ENCODE peak calls at places on chromosome 16, in seven cellular contexts. L is hepatocyte, M is coronary artery, F is esophagus squamous epithelium, S is fibroblast of mammary gland, A is left ventricle myocardium inferior, Q is tibial artery. G is an unnamed sample.

GRCh38 chr16:63135069-63135468 is 1098.8 kb upstream of the CDH8 start:
- DNase-seq in A (no peak), Q (no peak), L (no peak), S (no peak), F (no peak), M (no peak), G (no peak)

GRCh38 chr16:26111900-26112299 is 420.1 kb downstream of the HS3ST4 start:
- DNase-seq in S (no peak), L (no peak), M (no peak), F (no peak), Q (no peak), A (no peak), G (no peak)

GRCh38 chr16:14409563-14409962 is 220.5 kb downstream of the PARN start:
- DNase-seq in F (no peak), M (peak), A (no peak), Q (peak), L (peak), S (peak), G (peak)

GRCh38 chr16:57185446-57185944 is 344 bp downstream of the PSME3IP1 start:
- DNase-seq in Q (peak), M (peak), A (peak), L (peak), S (peak), F (no peak), G (peak)

GRCh38 chr16:27273670-27274522 is 5.3 kb upstream of the NSMCE1 start:
- DNase-seq in A (no peak), L (peak), M (no peak), Q (no peak), F (no peak), S (peak), G (peak)

GRCh38 chr16:66603537-66604375 is 748 bp upstream of the CMTM3 start:
- DNase-seq in L (peak), S (peak), M (no peak), Q (no peak), F (no peak), A (peak), G (peak)

GRCh38 chr16:83549836-83550569 is 257.8 kb upstream of the HSBP1 start:
- DNase-seq in S (no peak), F (no peak), Q (no peak), L (no peak), M (no peak), A (no peak), G (no peak)

GRCh38 chr16:50065624-50066481 is at the start of gene HEATR3:
- DNase-seq in M (peak), F (peak), S (peak), Q (peak), A (peak), L (peak), G (peak)

GRCh38 chr16:9184354-9184690 is 92.9 kb downstream of the HAPSTR1 start:
- DNase-seq in F (no peak), L (no peak), S (no peak), Q (no peak), A (no peak), M (no peak), G (no peak)
- H3K4me3 ChIP-seq in F (no peak), L (no peak), S (no peak), Q (no peak), A (no peak), M (no peak), G (no peak)

GRCh38 chr16:68526143-68526781 is 12.8 kb upstream of the ZFP90 start:
- DNase-seq in F (no peak), M (no peak), A (no peak), Q (no peak), S (no peak), L (no peak), G (no peak)
- TF ChIP-seq CTCF in F (no peak), M (no peak), A (no peak), Q (no peak), S (no peak), L (no peak), G (no peak)

DNA sequence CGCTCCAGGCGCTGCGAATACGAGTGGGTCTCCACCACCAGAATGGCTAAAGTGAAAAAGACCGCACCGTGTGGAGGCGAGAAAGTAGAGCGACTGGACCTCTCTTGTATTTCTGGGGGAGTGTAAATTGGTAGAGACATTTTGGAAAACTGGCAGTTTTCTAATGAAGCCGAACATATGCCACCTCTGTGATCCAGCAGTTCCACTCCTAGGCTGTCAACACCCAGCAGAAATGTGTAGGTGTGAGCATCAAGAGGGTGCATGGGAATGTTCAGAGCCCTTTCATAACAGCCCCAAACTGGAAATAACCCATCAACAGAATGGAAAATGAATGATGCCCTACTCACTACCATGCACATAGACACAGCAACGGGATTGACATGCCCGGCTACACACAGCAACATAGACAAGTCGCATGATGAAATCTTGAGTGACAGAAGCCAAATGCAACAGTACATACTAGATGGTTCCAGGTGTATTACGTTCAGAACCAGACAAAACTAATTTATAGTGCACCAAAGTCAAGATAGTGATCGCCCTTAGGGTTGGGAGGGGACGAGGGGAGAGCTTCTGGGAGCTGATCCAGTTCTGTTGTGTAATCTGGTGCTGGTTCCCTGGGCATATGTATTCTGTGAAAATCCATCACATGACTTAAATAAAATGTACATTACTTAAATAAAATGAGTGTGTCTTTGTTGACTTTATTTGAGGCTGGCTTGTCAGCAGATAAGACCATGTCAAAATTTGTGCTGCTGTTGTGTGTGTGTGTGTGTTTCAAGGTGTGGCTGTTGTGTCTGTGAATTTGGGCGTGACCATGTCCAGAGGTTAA is 877 bp upstream of the BCL7C start:
- DNase-seq in A (no peak), M (no peak), S (no peak), L (peak), F (no peak), Q (no peak), G (no peak)
- H3K4me3 ChIP-seq in A (peak), M (peak), S (peak), L (no peak), F (peak), Q (peak), G (peak)

GRCh38 chr16:49019826-49020401 is 261.7 kb downstream of the CBLN1 start:
- DNase-seq in Q (no peak), S (no peak), L (no peak), A (no peak), M (peak), F (no peak), G (no peak)
- TF ChIP-seq CTCF in Q (no peak), S (no peak), L (no peak), A (no peak), M (no peak), F (no peak), G (no peak)

GRCh38 chr16:62035115-62036092 is 834 bp downstream of the CDH8 start:
- DNase-seq in A (no peak), Q (peak), L (peak), M (no peak), S (no peak), F (no peak), G (no peak)

GRCh38 chr16:62038225-62038624 is 2.0 kb upstream of the CDH8 start:
- DNase-seq in A (no peak), Q (no peak), L (no peak), S (no peak), M (no peak), F (no peak), G (no peak)

GRCh38 chr16:62036807-62037135 is 533 bp upstream of the CDH8 start:
- DNase-seq in S (no peak), L (no peak), A (no peak), M (no peak), Q (no peak), F (no peak), G (no peak)

GRCh38 chr16:62034236-62035114 is 1.8 kb downstream of the CDH8 start:
- DNase-seq in F (no peak), Q (no peak), L (no peak), M (no peak), A (no peak), S (no peak), G (no peak)

GRCh38 chr16:62036101-62036806 is at the start of gene CDH8:
- DNase-seq in S (no peak), A (no peak), F (no peak), Q (no peak), L (peak), M (no peak), G (no peak)
- H3K4me3 ChIP-seq in S (no peak), A (peak), F (no peak), Q (peak), L (peak), M (peak), G (no peak)

GRCh38 chr16:87874639-87875472 is 5.5 kb upstream of the SLC7A5 start:
- DNase-seq in L (no peak), M (no peak), A (no peak), F (no peak), S (no peak), Q (no peak), G (no peak)

GRCh38 chr16:87878704-87879103 is 9.4 kb upstream of the SLC7A5 start:
- DNase-seq in L (no peak), F (no peak), M (no peak), A (no peak), S (no peak), Q (no peak), G (no peak)

GRCh38 chr16:87880117-87880696 is 10.9 kb upstream of the SLC7A5 start:
- DNase-seq in S (no peak), A (no peak), Q (no peak), M (no peak), F (no peak), L (no peak), G (no peak)

GRCh38 chr16:87881327-87882200 is 12.3 kb upstream of the SLC7A5 start:
- DNase-seq in Q (no peak), M (no peak), F (no peak), L (no peak), S (no peak), A (no peak), G (peak)

GRCh38 chr16:87877942-87878507 is 8.7 kb upstream of the SLC7A5 start:
- DNase-seq in S (no peak), L (no peak), A (no peak), F (no peak), M (no peak), Q (no peak), G (no peak)
- TF ChIP-seq CTCF in S (peak), L (no peak), A (no peak), F (no peak), M (no peak), Q (no peak), G (peak)

GRCh38 chr16:84832488-84833141 is 12.8 kb downstream of the CRISPLD2 start:
- DNase-seq in Q (peak), F (peak), M (peak), A (peak), S (peak), L (peak), G (peak)

GRCh38 chr16:84830765-84831384 is 11.1 kb downstream of the CRISPLD2 start:
- DNase-seq in M (no peak), F (no peak), Q (no peak), S (peak), L (no peak), A (no peak), G (no peak)

GRCh38 chr16:84834403-84834772 is 14.6 kb downstream of the CRISPLD2 start:
- DNase-seq in Q (no peak), M (peak), L (no peak), A (no peak), S (peak), F (no peak), G (no peak)

GRCh38 chr16:84833542-84834402 is 14.0 kb downstream of the CRISPLD2 start:
- DNase-seq in M (peak), A (no peak), S (peak), Q (no peak), L (no peak), F (no peak), G (no peak)

GRCh38 chr16:84833142-84833495 is 13.3 kb downstream of the CRISPLD2 start:
- DNase-seq in F (no peak), S (no peak), A (no peak), Q (no peak), L (no peak), M (no peak), G (peak)
- H3K4me3 ChIP-seq in F (peak), S (no peak), A (peak), Q (peak), L (no peak), M (peak), G (peak)

GRCh38 chr16:31488630-31489564 is 6.0 kb downstream of the SLC5A2 start:
- DNase-seq in F (no peak), Q (no peak), M (no peak), L (no peak), A (no peak), S (no peak), G (peak)
- TF ChIP-seq CTCF in F (no peak), Q (no peak), M (no peak), L (no peak), A (no peak), S (no peak), G (peak)

GRCh38 chr16:79100456-79100855 is 500.1 kb downstream of the MAF start:
- DNase-seq in S (no peak), M (no peak), A (no peak), Q (no peak), F (no peak), L (no peak), G (no peak)
- H3K4me3 ChIP-seq in S (no peak), M (no peak), A (no peak), Q (no peak), F (no peak), L (no peak), G (no peak)